ENCODE peak calls at places on chromosome 11, in six cellular contexts. C is hippocampal formation; B is astrocyte of the spinal cord; E is naive thymus-derived CD8-positive, alpha-beta T cell; R is Right ventricle myocardium superior; V is activated T-helper 1 cell treated with anti-CD3 and anti-CD28 coated beads, Interleukin-2, amount 50 U/mL, for 16 hours. T is an unnamed sample.

GRCh38 chr11:43576834-43577521 is 103.6 kb upstream of the HSD17B12 start:
- DNase-seq in C (no peak), B (peak), E (no peak), R (peak), V (no peak), T (no peak)

GRCh38 chr11:5712507-5712906 is 22.9 kb downstream of the TRIM22 start:
- DNase-seq in C (no peak), B (peak), E (no peak), R (no peak), V (no peak), T (no peak)

GRCh38 chr11:119795231-119795630 is 66.2 kb upstream of the NECTIN1 start:
- DNase-seq in C (no peak), B (peak), E (no peak), R (no peak), V (no peak), T (no peak)

GRCh38 chr11:44851496-44851895 is 99.2 kb downstream of the TP53I11 start:
- DNase-seq in C (no peak), B (no peak), E (no peak), R (no peak), V (no peak), T (no peak)

GRCh38 chr11:66651011-66651410 is 12.5 kb downstream of the RBM4 start:
- DNase-seq in C (no peak), B (peak), E (no peak), R (no peak), V (no peak), T (no peak)

GRCh38 chr11:33695051-33695566 is 5.5 kb downstream of the C11orf91 start:
- DNase-seq in C (no peak), B (no peak), E (no peak), R (peak), V (no peak), T (no peak)

GRCh38 chr11:38791346-38791961 is 2193.4 kb upstream of the RAG2 start:
- DNase-seq in C (no peak), B (peak), E (no peak), R (no peak), V (no peak), T (no peak)

GRCh38 chr11:68706237-68706636 is 21.9 kb downstream of the GAL start:
- DNase-seq in C (no peak), B (no peak), E (no peak), R (no peak), V (no peak), T (no peak)

GRCh38 chr11:109140426-109140825 is 281.6 kb upstream of the C11orf87 start:
- DNase-seq in C (no peak), B (no peak), E (no peak), R (no peak), V (no peak), T (no peak)

GRCh38 chr11:2517386-2518064 is 72.7 kb downstream of the KCNQ1 start:
- DNase-seq in C (no peak), B (no peak), E (no peak), R (no peak), V (no peak), T (peak)

GRCh38 chr11:83816572-83817187 is 530.5 kb upstream of the CCDC90B start:
- DNase-seq in C (no peak), B (peak), E (no peak), R (no peak), V (no peak), T (no peak)

GRCh38 chr11:26319906-26320305 is 12.0 kb upstream of the ANO3 start:
- DNase-seq in C (no peak), B (peak), E (no peak), R (no peak), V (no peak), T (no peak)

GRCh38 chr11:29564501-29564900 is 452.3 kb downstream of the KCNA4 start:
- DNase-seq in C (no peak), B (no peak), E (no peak), R (no peak), V (no peak), T (no peak)

GRCh38 chr11:92969293-92969633 is 188 bp upstream of the MTNR1B start:
- DNase-seq in C (no peak), B (no peak), E (no peak), R (no peak), V (no peak), T (no peak)

GRCh38 chr11:46527586-46527985 is 66.2 kb downstream of the AMBRA1 start:
- DNase-seq in C (no peak), B (no peak), E (no peak), R (no peak), V (no peak), T (no peak)

GRCh38 chr11:110243804-110244203 is 52.6 kb downstream of the RDX start:
- DNase-seq in C (no peak), B (no peak), E (no peak), R (no peak), V (no peak), T (no peak)

GRCh38 chr11:133197425-133197824 is 334.9 kb downstream of the OPCML start:
- DNase-seq in C (no peak), B (no peak), E (no peak), R (no peak), V (no peak), T (no peak)

GRCh38 chr11:83785942-83786341 is 499.8 kb upstream of the CCDC90B start:
- DNase-seq in C (no peak), B (no peak), E (no peak), R (no peak), V (no peak), T (no peak)

GRCh38 chr11:66020618-66021357 is 5.5 kb downstream of the CATSPER1 start:
- DNase-seq in C (no peak), B (peak), E (no peak), R (peak), V (no peak), T (no peak)

GRCh38 chr11:94120946-94121345 is 7.7 kb upstream of the PANX1 start:
- DNase-seq in C (no peak), B (peak), E (no peak), R (no peak), V (no peak), T (no peak)

GRCh38 chr11:82854242-82854641 is 46.0 kb downstream of the PRCP start:
- DNase-seq in C (no peak), B (no peak), E (no peak), R (no peak), V (no peak), T (no peak)

GRCh38 chr11:36564376-36565032 is 3.3 kb upstream of the RAG1 start:
- DNase-seq in C (peak), B (peak), E (peak), R (no peak), V (no peak), T (no peak)

GRCh38 chr11:108016647-108017046 is 7.9 kb downstream of the CUL5 start:
- DNase-seq in C (no peak), B (no peak), E (no peak), R (no peak), V (no peak), T (no peak)

GRCh38 chr11:66413167-66413566 is 7.7 kb upstream of the NPAS4 start:
- DNase-seq in C (no peak), B (no peak), E (no peak), R (no peak), V (no peak), T (no peak)

GRCh38 chr11:114152162-114152561 is 92.7 kb downstream of the ZBTB16 start:
- DNase-seq in C (no peak), B (no peak), E (no peak), R (no peak), V (no peak), T (no peak)

GRCh38 chr11:120964857-120965256 is 59.0 kb upstream of the TBCEL start:
- DNase-seq in C (no peak), B (peak), E (no peak), R (no peak), V (no peak), T (no peak)

GRCh38 chr11:1335264-1335810 is 25.9 kb upstream of the TOLLIP start:
- DNase-seq in C (no peak), B (no peak), E (no peak), R (no peak), V (no peak), T (no peak)

GRCh38 chr11:28819741-28820140 is 711.6 kb downstream of the METTL15 start:
- DNase-seq in C (no peak), B (no peak), E (no peak), R (no peak), V (no peak), T (no peak)

GRCh38 chr11:128548655-128549255 is 38.6 kb downstream of the ETS1 start:
- DNase-seq in C (no peak), B (no peak), E (no peak), R (peak), V (no peak), T (peak)

GRCh38 chr11:1770528-1770927 is 6.8 kb upstream of the CTSD start:
- DNase-seq in C (no peak), B (no peak), E (no peak), R (peak), V (no peak), T (no peak)

GRCh38 chr11:35139883-35140282 is 912 bp downstream of the CD44 start:
- DNase-seq in C (no peak), B (no peak), E (no peak), R (no peak), V (no peak), T (no peak)

GRCh38 chr11:132981146-132981956 is 551.0 kb downstream of the OPCML start:
- DNase-seq in C (no peak), B (no peak), E (no peak), R (no peak), V (no peak), T (no peak)

T was measured in activated naive CD4-positive, alpha-beta T cell treated with anti-CD3 and anti-CD28 coated beads, Interleukin-2, amount 50 U/mL, for 72 hours.